ENCODE peak calls at places on chromosome 13, in seven cellular contexts. H, M, P, G, F, B and I are unnamed samples.

GRCh38 chr13:50244913-50245574 is 229.8 kb downstream of the KCNRG start:
- DNase-seq in P (peak), M (no peak), F (peak), B (peak), H (peak), G (peak), I (no peak)

GRCh38 chr13:44294868-44295267 is 78.8 kb upstream of the SERP2 start:
- DNase-seq in M (no peak), F (no peak), P (no peak), G (no peak), B (no peak), H (no peak), I (no peak)

GRCh38 chr13:48210178-48210577 is 22.8 kb upstream of the ITM2B start:
- DNase-seq in B (no peak), F (no peak), M (no peak), G (no peak), H (no peak), P (no peak), I (no peak)

GRCh38 chr13:112715715-112716460 is 26.1 kb downstream of the ATP11A start:
- DNase-seq in P (no peak), B (no peak), M (no peak), H (no peak), F (no peak), G (no peak), I (no peak)

GRCh38 chr13:113561417-113562084 is 23.0 kb upstream of the TFDP1 start:
- DNase-seq in B (no peak), F (no peak), G (no peak), H (no peak), P (no peak), M (no peak), I (no peak)

GRCh38 chr13:94006271-94006670 is 473.2 kb downstream of the DCT start:
- DNase-seq in B (peak), P (no peak), M (no peak), G (no peak), H (peak), F (no peak), I (no peak)

GRCh38 chr13:50707533-50708096 is 135.9 kb downstream of the DLEU7 start:
- DNase-seq in P (no peak), G (no peak), M (no peak), F (no peak), H (no peak), B (no peak), I (peak)

GRCh38 chr13:74132152-74132767 is 1.9 kb downstream of the KLF12 start:
- DNase-seq in H (peak), B (no peak), M (no peak), G (no peak), F (no peak), P (no peak), I (no peak)

GRCh38 chr13:39655041-39655568 is 357 bp upstream of the COG6 start:
- DNase-seq in P (no peak), F (no peak), H (no peak), G (no peak), M (no peak), B (peak), I (peak)

GRCh38 chr13:37070956-37071355 is 11.5 kb upstream of the SUPT20H start:
- DNase-seq in G (no peak), B (no peak), F (no peak), H (no peak), M (no peak), P (no peak), I (no peak)

GRCh38 chr13:93422980-93423554 is 196.5 kb downstream of the GPC6 start:
- DNase-seq in P (no peak), G (no peak), F (no peak), B (no peak), H (no peak), M (no peak), I (no peak)

GRCh38 chr13:54852831-54853230 is 1824.2 kb downstream of the OLFM4 start:
- DNase-seq in P (no peak), G (no peak), B (no peak), F (no peak), H (no peak), M (no peak), I (no peak)

GRCh38 chr13:53112522-53112921 is 83.9 kb downstream of the OLFM4 start:
- DNase-seq in H (no peak), P (no peak), F (no peak), B (peak), G (no peak), M (no peak), I (no peak)

GRCh38 chr13:25904830-25905229 is 147.0 kb downstream of the SHISA2 start:
- DNase-seq in P (no peak), M (no peak), B (no peak), H (no peak), G (no peak), F (no peak), I (no peak)

GRCh38 chr13:37488682-37489081 is 109.9 kb downstream of the POSTN start:
- DNase-seq in F (no peak), P (no peak), M (no peak), G (no peak), B (no peak), H (no peak), I (no peak)

GRCh38 chr13:106117640-106118039 is 417.8 kb downstream of the EFNB2 start:
- DNase-seq in P (no peak), G (no peak), F (no peak), B (no peak), H (no peak), M (no peak), I (no peak)

GRCh38 chr13:106118050-106118449 is 417.4 kb downstream of the EFNB2 start:
- DNase-seq in P (no peak), H (no peak), M (no peak), B (no peak), F (no peak), G (no peak), I (no peak)

GRCh38 chr13:106118996-106119395 is 416.5 kb downstream of the EFNB2 start:
- DNase-seq in P (no peak), G (no peak), H (no peak), B (no peak), F (no peak), M (no peak), I (no peak)

GRCh38 chr13:106121173-106121754 is 414.2 kb downstream of the EFNB2 start:
- DNase-seq in B (no peak), M (no peak), H (no peak), P (no peak), F (no peak), G (no peak), I (no peak)

GRCh38 chr13:106122234-106122633 is 413.2 kb downstream of the EFNB2 start:
- DNase-seq in G (no peak), M (no peak), H (no peak), P (no peak), B (no peak), F (no peak), I (no peak)
- TF ChIP-seq JUND in G (no peak), M (no peak), H (no peak), P (no peak), B (no peak), F (no peak), I (no peak)

DNA sequence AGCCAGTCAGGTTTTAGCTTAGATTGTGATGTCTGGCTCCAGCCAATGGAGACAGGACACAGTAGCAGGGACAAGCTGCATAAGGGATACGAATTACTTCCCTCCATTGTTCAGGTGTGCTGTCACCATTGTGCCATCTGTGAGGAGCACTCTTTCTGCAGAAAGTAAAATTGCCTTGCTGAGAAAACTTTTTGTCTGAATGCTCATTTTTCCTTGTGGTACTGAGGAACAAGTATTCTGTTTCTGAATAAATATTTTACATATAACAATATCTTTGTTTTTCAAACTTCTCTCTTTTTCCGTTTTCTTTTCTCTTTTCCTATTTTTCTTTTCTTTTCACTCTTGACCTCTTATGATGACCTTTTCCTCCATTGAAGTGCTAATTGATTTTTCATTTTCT is 10.2 kb downstream of the SLC10A2 start:
- DNase-seq in F (no peak), B (no peak), P (no peak), G (no peak), H (no peak), M (no peak), I (no peak)
- TF ChIP-seq JUND in F (no peak), B (no peak), P (no peak), G (no peak), H (no peak), M (no peak), I (no peak)

GRCh38 chr13:99968521-99969367 is 2.8 kb downstream of the ZIC5 start:
- DNase-seq in M (no peak), P (no peak), F (no peak), B (no peak), H (no peak), G (no peak), I (peak)
- TF ChIP-seq JUND in M (no peak), P (no peak), F (no peak), B (no peak), H (no peak), G (no peak), I (no peak)

GRCh38 chr13:87334176-87334575 is 337.0 kb upstream of the SLITRK5 start:
- DNase-seq in G (no peak), P (no peak), H (no peak), M (no peak), B (no peak), F (no peak), I (no peak)

GRCh38 chr13:87333599-87333998 is 337.6 kb upstream of the SLITRK5 start:
- DNase-seq in G (no peak), B (no peak), P (no peak), F (no peak), H (no peak), M (no peak), I (no peak)

DNA sequence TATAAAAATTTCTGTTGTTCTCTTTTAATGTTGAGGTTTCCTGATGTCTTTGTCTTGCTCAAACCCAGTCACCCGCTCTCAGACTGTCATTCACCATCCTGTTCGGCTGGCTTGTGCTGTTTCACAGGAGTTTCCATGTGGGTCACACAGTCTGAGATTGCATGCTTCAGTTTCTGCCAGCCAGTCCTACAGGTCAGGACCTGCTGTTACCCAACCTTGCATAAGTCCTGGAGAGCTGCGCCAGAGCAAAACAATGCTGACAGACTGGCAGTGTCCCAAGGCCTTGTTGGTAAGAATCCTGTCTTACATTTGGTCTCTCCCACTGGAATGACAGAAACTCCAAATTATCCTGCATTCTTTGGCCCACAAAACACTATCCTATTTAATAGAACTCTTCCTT is 340.0 kb upstream of the SLITRK5 start:
- DNase-seq in P (no peak), B (peak), H (no peak), G (no peak), F (no peak), M (no peak), I (no peak)
- TF ChIP-seq JUND in P (no peak), B (no peak), H (no peak), G (no peak), F (no peak), M (no peak), I (no peak)

DNA sequence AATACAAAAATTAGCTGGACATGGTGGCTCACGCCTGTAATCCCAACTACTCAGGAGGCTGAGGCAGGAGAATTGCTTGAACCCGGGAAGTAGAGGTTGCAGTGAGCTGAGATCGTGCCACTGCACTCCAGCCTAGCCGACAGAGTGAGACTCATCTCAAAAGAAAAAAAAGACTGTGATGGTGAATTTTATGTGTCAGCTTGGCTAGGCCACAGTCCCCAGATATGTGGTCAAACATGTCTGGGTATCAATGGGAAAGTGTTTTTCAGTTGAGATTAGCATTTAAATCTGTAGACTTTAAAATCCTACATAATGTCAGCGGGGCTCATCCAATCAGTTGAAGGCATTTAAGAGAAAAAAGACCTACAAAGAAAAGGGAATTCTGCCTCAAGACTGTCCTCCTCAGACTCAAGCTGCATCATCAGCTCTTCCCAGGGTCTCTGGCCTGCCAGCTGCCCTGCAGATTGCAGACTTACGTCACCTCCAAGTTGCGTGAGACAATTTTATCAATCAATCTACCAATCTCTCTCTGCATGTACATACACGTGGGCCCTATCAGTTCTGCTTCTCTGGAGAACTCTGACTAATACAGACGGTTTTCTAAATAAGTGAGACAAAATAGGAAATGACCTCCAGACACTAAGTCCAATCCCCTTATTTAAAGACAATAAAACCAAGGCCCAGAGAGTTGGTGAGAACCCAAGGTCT is 99.3 kb downstream of the ABCC4 start:
- DNase-seq in F (no peak), P (no peak), G (no peak), M (no peak), B (no peak), H (no peak), I (peak)
- TF ChIP-seq JUND in F (no peak), P (peak), G (no peak), M (no peak), B (no peak), H (no peak), I (no peak)

GRCh38 chr13:106377341-106377740 is 158.1 kb downstream of the EFNB2 start:
- DNase-seq in F (no peak), G (no peak), M (no peak), B (no peak), H (no peak), P (no peak), I (no peak)

GRCh38 chr13:106375085-106375484 is 160.4 kb downstream of the EFNB2 start:
- DNase-seq in H (no peak), G (no peak), P (no peak), M (no peak), F (no peak), B (no peak), I (no peak)

GRCh38 chr13:106374631-106375030 is 160.8 kb downstream of the EFNB2 start:
- DNase-seq in M (no peak), P (no peak), G (no peak), F (no peak), B (no peak), H (no peak), I (no peak)

GRCh38 chr13:106378263-106378662 is 157.2 kb downstream of the EFNB2 start:
- DNase-seq in B (no peak), G (no peak), F (no peak), M (no peak), H (no peak), P (no peak), I (no peak)

DNA sequence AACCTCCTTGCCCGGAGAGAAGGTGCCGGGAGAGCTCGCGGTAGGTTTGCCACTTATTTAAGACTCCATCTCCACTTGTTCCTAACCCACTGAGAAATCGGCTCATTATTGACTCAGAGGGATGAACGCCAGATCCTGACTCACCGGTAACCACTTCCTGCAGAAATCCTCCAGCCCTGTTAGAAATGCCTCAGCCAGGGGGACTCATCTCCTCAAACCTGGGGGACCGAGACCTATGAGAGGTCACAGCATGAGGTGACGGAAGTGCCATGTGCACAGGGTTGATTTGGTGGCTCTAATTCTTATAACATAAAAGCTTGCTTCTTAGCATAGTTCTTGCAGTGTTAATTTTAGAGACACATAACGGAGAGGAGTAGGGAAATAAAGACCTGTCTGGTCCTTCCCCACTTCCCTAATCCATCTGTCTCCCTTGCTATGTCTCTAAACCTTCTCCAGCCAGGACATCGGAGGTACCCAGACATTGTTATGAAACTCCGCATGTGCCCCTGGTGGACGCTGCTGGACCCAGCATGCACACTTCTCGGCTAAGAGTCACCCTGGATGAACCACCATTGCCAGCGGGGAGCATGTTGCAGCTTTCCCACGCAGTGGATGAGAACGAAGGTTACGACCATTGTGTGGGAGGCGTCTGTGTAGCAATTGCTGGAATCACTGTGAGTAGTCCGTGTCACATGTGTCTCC is 158.9 kb downstream of the EFNB2 start:
- DNase-seq in B (peak), H (no peak), G (no peak), P (no peak), M (no peak), F (peak), I (no peak)
- TF ChIP-seq JUND in B (no peak), H (no peak), G (no peak), P (no peak), M (no peak), F (peak), I (peak)